ENCODE peak calls at places on chromosomes 1 and 21, in four cellular contexts. J, G, Z and W are unnamed samples.

GRCh38 chr1:2204384-2205190 is 10.0 kb upstream of the FAAP20 start:
- DNase-seq in J (no peak), G (peak; percentile 99), Z (peak; percentile 57), W (no peak)

GRCh38 chr1:203090667-203091320 is 5.0 kb upstream of the MYOG start:
- DNase-seq in J (no peak), G (no peak), Z (no peak), W (no peak)

GRCh38 chr1:16402742-16403141 is 34.5 kb downstream of the SPATA21 start:
- DNase-seq in J (no peak), G (no peak), Z (no peak), W (no peak)

GRCh38 chr1:118136511-118136937 is 48.5 kb downstream of the SPAG17 start:
- DNase-seq in J (no peak), G (no peak), Z (no peak), W (no peak)

GRCh38 chr21:41899431-41900202 is 20.5 kb upstream of the PRDM15 start:
- DNase-seq in J (no peak), G (no peak), Z (no peak), W (no peak)

GRCh38 chr21:18493420-18493819 is 89.8 kb upstream of the TMPRSS15 start:
- DNase-seq in J (no peak), G (no peak), Z (no peak), W (no peak)

GRCh38 chr1:31412732-31413404 is at the start of gene SERINC2:
- DNase-seq in J (no peak), G (peak; percentile 94), Z (no peak), W (no peak)

GRCh38 chr21:46545911-46546310 is 59.0 kb downstream of the S100B start:
- DNase-seq in J (no peak), G (no peak), Z (no peak), W (no peak)

GRCh38 chr1:182677393-182678098 is 6.8 kb downstream of the RGS8 start:
- DNase-seq in J (no peak), G (no peak), Z (no peak), W (no peak)

GRCh38 chr1:182672487-182672836 is 11.9 kb downstream of the RGS8 start:
- DNase-seq in J (no peak), G (no peak), Z (no peak), W (no peak)

GRCh38 chr1:182676321-182676720 is 8.1 kb downstream of the RGS8 start:
- DNase-seq in J (no peak), G (no peak), Z (no peak), W (no peak)

GRCh38 chr1:182671779-182672486 is 12.5 kb downstream of the RGS8 start:
- DNase-seq in J (no peak), G (no peak), Z (no peak), W (no peak)

DNA sequence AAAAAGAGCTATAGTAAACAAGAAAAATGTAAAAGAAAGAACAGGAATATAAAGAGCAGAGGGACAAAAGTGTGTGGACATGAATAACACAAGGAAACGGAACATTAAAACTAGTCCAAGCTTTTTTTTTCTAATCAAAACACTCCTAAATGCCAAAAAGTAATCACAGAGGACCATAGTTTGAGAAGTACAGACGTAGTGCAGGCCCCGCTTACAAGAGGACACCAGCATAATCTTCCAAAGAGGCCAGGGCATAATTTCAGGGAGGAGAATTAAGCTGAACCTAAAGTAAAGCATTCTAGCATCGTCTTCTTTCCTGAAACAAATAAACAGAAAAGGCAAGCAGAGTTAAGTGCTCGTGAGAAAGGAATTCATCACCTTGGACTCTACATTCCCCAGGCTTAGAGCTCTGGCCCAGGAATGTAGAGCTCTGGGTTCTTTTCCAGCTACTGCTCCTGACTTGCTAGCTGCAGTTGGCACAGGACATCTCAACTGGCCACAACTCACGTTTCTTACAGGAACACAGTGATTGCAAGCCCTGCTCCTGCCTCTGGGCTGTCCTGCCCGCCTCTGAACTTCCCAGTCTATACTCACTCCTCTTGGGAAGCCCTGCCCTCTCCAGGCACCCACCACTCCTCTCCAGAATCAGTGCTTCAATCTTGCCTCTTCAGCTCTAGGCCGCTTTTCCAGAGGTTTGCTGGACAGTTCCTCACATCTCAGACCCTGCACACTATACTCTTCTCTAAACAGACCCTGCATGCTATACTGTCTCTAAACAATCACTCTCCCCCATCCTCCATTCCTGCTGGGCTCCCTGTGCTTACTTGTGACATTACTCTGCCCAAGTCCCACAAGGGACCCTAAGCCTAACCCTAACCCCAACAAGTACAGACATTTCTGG is 9.8 kb downstream of the RGS8 start:
- DNase-seq in J (no peak), G (no peak), Z (no peak), W (no peak)
- TF ChIP-seq REST in J (peak; percentile 25), G (no peak), Z (no peak), W (no peak)

GRCh38 chr1:33294071-33295010 is 26.6 kb downstream of the A3GALT2 start:
- DNase-seq in J (no peak), G (no peak), Z (no peak), W (no peak)
- H3K27ac ChIP-seq in J (no peak overlapping the region), G (no peak overlapping the region), Z (no peak overlapping the region), W (no peak overlapping the region)

DNA sequence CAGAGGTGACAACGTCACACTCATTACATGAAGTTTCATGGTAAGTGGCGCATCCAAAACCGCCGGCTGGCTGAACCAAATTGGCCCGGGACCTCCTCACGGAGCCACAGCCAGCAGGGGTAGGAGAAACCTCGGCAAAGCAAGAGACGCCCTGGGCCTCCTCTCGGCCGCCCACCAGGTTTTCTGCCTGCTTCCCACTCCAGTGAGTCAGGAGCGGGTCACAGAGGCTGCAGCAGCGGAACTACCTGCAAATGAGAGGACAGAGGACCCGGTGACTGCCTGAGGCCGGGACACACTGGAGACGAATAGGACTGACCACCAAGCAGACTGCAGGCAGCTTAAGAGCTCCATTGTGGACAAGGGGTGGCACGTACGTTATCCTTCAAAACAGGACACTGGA is 55.0 kb downstream of the MEGF6 start:
- DNase-seq in J (no peak), G (no peak), Z (no peak), W (no peak)
- TF ChIP-seq TCF7L2 in J (no peak), G (no peak), Z (no peak), W (no peak)

DNA sequence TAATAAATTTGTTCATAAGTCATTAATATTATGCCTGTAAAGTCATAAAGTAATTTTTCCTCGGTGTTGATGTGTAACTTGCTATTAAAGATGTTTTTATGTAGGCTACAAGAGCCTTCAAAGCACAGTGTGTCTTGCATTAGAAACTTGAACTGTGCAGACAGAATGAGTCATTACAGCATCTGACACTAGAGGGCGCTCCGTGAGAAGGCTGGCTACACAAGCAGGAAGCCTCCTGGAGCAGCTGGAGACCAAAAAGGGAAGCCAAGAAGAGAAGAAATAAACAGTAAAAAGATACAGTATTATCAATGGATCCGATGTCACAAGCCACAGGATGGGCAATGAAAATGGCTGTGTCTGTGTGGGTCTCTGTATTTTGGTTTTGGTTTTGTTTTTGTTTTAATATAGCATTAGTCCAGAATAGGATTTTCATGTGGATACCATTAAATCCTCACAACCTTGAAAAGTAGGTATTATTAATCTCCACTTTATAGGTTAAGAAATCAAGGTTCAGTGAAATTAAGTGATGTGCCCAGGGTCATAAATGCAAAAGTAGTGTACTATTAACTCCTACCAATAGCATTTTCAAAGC is 16.1 kb upstream of the LRRC8D start:
- DNase-seq in J (peak; percentile 65), G (peak; percentile 80), Z (peak; percentile 74), W (peak; percentile 88)
- TF ChIP-seq REST in J (no peak), G (no peak), Z (no peak), W (no peak)

GRCh38 chr21:40053007-40053406 is 185.8 kb downstream of the PCP4 start:
- DNase-seq in J (no peak), G (no peak), Z (no peak), W (no peak)
- H3K27ac ChIP-seq in J (no peak overlapping the region), G (no peak overlapping the region), Z (no peak overlapping the region), W (no peak overlapping the region)

DNA sequence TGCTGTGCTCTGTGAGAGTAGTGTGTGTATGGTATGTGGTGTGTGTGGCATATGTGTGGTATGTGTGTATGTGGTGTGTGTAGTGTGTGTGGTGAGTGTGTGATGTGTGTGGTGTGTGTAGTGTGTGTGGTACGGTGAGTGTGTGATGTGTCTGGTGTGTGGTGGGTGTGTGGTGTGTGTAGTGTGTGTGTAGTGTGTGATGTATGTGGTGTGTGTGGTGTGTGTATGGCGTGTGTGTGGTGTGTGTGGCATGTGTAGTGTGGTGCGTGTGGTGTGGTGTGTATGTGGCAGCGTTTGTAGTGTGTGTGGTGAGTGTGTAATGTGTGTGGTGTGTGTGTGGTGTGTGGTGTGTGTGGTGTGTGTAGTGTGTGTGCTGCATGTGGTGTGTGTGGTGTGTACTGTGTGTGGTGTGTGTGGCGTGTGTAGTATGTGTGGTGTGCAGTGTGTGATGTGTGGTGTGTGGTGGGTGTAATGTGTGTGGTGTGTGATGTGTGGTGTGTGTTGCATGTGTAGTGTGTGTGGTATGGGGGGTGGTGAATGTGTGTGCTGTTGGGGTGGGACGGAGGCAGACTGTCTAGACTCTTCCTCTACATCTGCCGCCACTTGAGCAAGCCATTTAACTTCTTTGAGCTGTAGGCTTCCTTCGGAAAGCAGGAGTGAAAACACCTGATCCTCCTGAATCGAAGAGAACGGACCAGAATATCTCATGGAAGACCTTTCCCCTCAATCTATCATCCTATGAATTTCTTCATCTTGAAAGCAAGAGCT is 33.5 kb downstream of the GPA33 start:
- DNase-seq in J (peak; percentile 8), G (no peak), Z (no peak), W (no peak)
- TF ChIP-seq TCF7L2 in J (no peak), G (no peak), Z (no peak), W (no peak)

DNA sequence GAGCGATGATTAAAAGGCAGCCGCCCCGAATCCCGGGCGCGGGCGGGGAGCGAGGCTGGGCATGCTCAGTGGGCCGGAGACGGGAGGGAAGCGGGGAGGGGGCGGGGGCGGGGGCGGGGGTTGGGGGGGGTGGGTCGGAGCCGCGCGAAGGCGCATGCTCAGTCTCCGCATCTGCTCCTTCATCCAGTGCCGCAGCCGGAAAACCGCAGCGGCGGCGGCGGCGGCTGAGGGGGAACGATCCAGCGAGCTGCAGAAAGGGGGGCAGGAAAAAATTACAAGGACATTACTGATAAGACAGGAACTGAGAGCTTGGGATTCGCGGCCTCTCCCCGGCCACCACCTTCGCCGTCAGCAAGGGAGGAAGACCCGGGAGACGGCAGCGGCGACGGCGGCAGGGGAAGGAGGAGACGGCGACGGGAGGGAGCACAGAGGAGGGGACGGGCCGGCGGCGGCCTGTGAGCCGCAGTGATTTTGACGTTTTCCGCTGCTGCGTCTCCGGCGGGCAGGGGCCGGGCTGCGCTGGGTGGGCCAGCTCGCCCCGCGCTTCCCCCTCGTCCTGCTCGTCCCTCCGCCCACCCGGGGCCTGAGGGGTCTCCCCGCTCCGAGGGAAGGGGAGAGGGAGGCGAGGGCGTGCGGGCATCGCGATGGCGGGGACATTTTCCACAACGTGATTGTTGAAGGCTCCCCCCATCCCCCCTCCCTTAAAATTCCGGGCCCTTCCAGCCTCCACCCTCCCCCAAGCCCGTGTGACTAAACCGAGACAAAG is at the start of gene CAMSAP2:
- DNase-seq in J (peak; percentile 34), G (peak; percentile 97), Z (peak; percentile 68), W (no peak)
- TF ChIP-seq REST in J (no peak), G (peak; percentile 45), Z (no peak), W (no peak)

GRCh38 chr1:166282391-166283137 is 115.8 kb upstream of the FAM78B start:
- DNase-seq in J (no peak), G (no peak), Z (no peak), W (no peak)
- H3K27ac ChIP-seq in J (no peak overlapping the region), G (no peak overlapping the region), Z (no peak overlapping the region), W (no peak overlapping the region)

GRCh38 chr1:164092603-164093353 is 466.2 kb upstream of the PBX1 start:
- DNase-seq in J (no peak), G (no peak), Z (no peak), W (no peak)
- TF ChIP-seq TCF7L2 in J (no peak), G (no peak), Z (no peak), W (no peak)